ENCODE peak calls at places on chromosomes 1 and 21, in seven cellular contexts. One of them, this sample, is unnamed. For H3K9me3 and H3K36me3, the result is how much of the 10 kb centered on the place peaks cover.

GRCh38 chr1:245213066-245213465 is 58.3 kb downstream of the KIF26B start:
- DNase-seq in fibroblast of lung: no peak
- DNase-seq in BE2C: no peak
- DNase-seq in spleen: no peak
- DNase-seq in left ventricle myocardium inferior: no peak
- DNase-seq in PC-3: no peak
- DNase-seq in tibial nerve: no peak
- DNase-seq in this sample: no peak

GRCh38 chr1:228452194-228453021 is 34.8 kb upstream of the RNF187 start:
- DNase-seq in left ventricle myocardium inferior: no peak
- DNase-seq in fibroblast of lung: peak
- DNase-seq in BE2C: no peak
- DNase-seq in PC-3: no peak
- DNase-seq in spleen: no peak
- DNase-seq in tibial nerve: no peak
- DNase-seq in this sample: peak

GRCh38 chr1:20538760-20539551 is 13.4 kb upstream of the FAM43B start:
- DNase-seq in spleen: no peak
- DNase-seq in left ventricle myocardium inferior: no peak
- DNase-seq in BE2C: no peak
- DNase-seq in fibroblast of lung: no peak
- DNase-seq in tibial nerve: no peak
- DNase-seq in PC-3: peak
- DNase-seq in this sample: no peak

GRCh38 chr1:56200446-56200845 is 378.9 kb downstream of the PLPP3 start:
- DNase-seq in left ventricle myocardium inferior: no peak
- DNase-seq in tibial nerve: no peak
- DNase-seq in BE2C: peak
- DNase-seq in PC-3: peak
- DNase-seq in fibroblast of lung: no peak
- DNase-seq in spleen: no peak
- DNase-seq in this sample: peak

GRCh38 chr1:8706995-8707396 is 110.4 kb downstream of the RERE start:
- DNase-seq in tibial nerve: no peak
- DNase-seq in BE2C: peak
- DNase-seq in left ventricle myocardium inferior: no peak
- DNase-seq in fibroblast of lung: peak
- DNase-seq in PC-3: no peak
- DNase-seq in spleen: no peak
- DNase-seq in this sample: no peak

GRCh38 chr1:208628298-208628914 is 384.2 kb upstream of the PLXNA2 start:
- DNase-seq in fibroblast of lung: no peak
- DNase-seq in tibial nerve: no peak
- DNase-seq in BE2C: no peak
- DNase-seq in left ventricle myocardium inferior: no peak
- DNase-seq in spleen: no peak
- DNase-seq in PC-3: no peak
- DNase-seq in this sample: no peak

GRCh38 chr1:199495432-199495831 is 532.1 kb upstream of the NR5A2 start:
- DNase-seq in spleen: no peak
- DNase-seq in left ventricle myocardium inferior: no peak
- DNase-seq in tibial nerve: no peak
- DNase-seq in fibroblast of lung: no peak
- DNase-seq in BE2C: no peak
- DNase-seq in PC-3: no peak
- DNase-seq in this sample: no peak

GRCh38 chr1:112057736-112058135 is 68.3 kb upstream of the KCND3 start:
- DNase-seq in spleen: no peak
- DNase-seq in BE2C: no peak
- DNase-seq in PC-3: no peak
- DNase-seq in fibroblast of lung: no peak
- DNase-seq in left ventricle myocardium inferior: no peak
- DNase-seq in tibial nerve: no peak
- DNase-seq in this sample: no peak

GRCh38 chr1:32470991-32471694 is 6.3 kb downstream of the ZBTB8B start:
- DNase-seq in fibroblast of lung: no peak
- DNase-seq in BE2C: peak
- DNase-seq in left ventricle myocardium inferior: no peak
- DNase-seq in PC-3: no peak
- DNase-seq in tibial nerve: no peak
- DNase-seq in spleen: peak
- DNase-seq in this sample: peak

GRCh38 chr1:241622708-241623107 is 17.5 kb downstream of the CHML start:
- DNase-seq in spleen: no peak
- DNase-seq in BE2C: no peak
- DNase-seq in left ventricle myocardium inferior: no peak
- DNase-seq in fibroblast of lung: no peak
- DNase-seq in tibial nerve: no peak
- DNase-seq in PC-3: no peak
- DNase-seq in this sample: peak

GRCh38 chr1:95041491-95042165 is 31.1 kb downstream of the ALG14 start:
- DNase-seq in fibroblast of lung: peak
- DNase-seq in tibial nerve: peak
- DNase-seq in BE2C: peak
- DNase-seq in PC-3: peak
- DNase-seq in left ventricle myocardium inferior: peak
- DNase-seq in spleen: no peak
- DNase-seq in this sample: peak

GRCh38 chr1:177948336-177948972 is 21.4 kb downstream of the SEC16B start:
- DNase-seq in fibroblast of lung: peak
- DNase-seq in BE2C: peak
- DNase-seq in tibial nerve: peak
- DNase-seq in left ventricle myocardium inferior: peak
- DNase-seq in spleen: no peak
- DNase-seq in PC-3: peak
- DNase-seq in this sample: peak

GRCh38 chr21:37675202-37675801 is 241.0 kb downstream of the KCNJ6 start:
- DNase-seq in BE2C: peak
- DNase-seq in fibroblast of lung: peak
- DNase-seq in PC-3: peak
- DNase-seq in tibial nerve: peak
- DNase-seq in left ventricle myocardium inferior: peak
- DNase-seq in spleen: peak
- DNase-seq in this sample: peak

GRCh38 chr1:111937147-111937725 is 52.2 kb downstream of the KCND3 start:
- DNase-seq in PC-3: no peak
- DNase-seq in left ventricle myocardium inferior: no peak
- DNase-seq in tibial nerve: no peak
- DNase-seq in fibroblast of lung: no peak
- DNase-seq in spleen: no peak
- DNase-seq in BE2C: peak
- DNase-seq in this sample: peak

GRCh38 chr1:2812939-2813653 is 11.6 kb upstream of the TTC34 start:
- DNase-seq in BE2C: no peak
- DNase-seq in tibial nerve: no peak
- DNase-seq in fibroblast of lung: no peak
- DNase-seq in spleen: no peak
- DNase-seq in left ventricle myocardium inferior: no peak
- DNase-seq in PC-3: no peak
- DNase-seq in this sample: no peak

GRCh38 chr1:2810899-2811525 is 9.5 kb upstream of the TTC34 start:
- DNase-seq in tibial nerve: no peak
- DNase-seq in left ventricle myocardium inferior: no peak
- DNase-seq in BE2C: no peak
- DNase-seq in fibroblast of lung: no peak
- DNase-seq in spleen: no peak
- DNase-seq in PC-3: no peak
- DNase-seq in this sample: no peak

GRCh38 chr1:2811526-2811905 is 10.0 kb upstream of the TTC34 start:
- DNase-seq in spleen: no peak
- DNase-seq in BE2C: no peak
- DNase-seq in fibroblast of lung: no peak
- DNase-seq in PC-3: no peak
- DNase-seq in tibial nerve: no peak
- DNase-seq in left ventricle myocardium inferior: no peak
- DNase-seq in this sample: no peak

GRCh38 chr1:2810281-2810680 is 8.8 kb upstream of the TTC34 start:
- DNase-seq in PC-3: no peak
- DNase-seq in fibroblast of lung: no peak
- DNase-seq in spleen: no peak
- DNase-seq in tibial nerve: no peak
- DNase-seq in left ventricle myocardium inferior: no peak
- DNase-seq in BE2C: no peak
- DNase-seq in this sample: no peak

GRCh38 chr1:2812136-2812535 is 10.6 kb upstream of the TTC34 start:
- DNase-seq in left ventricle myocardium inferior: no peak
- DNase-seq in fibroblast of lung: no peak
- DNase-seq in PC-3: no peak
- DNase-seq in tibial nerve: no peak
- DNase-seq in spleen: no peak
- DNase-seq in BE2C: no peak
- DNase-seq in this sample: no peak
- H3K9me3 ChIP-seq in left ventricle myocardium inferior: under half
- H3K9me3 ChIP-seq in fibroblast of lung: under half
- H3K9me3 ChIP-seq in PC-3: under half
- H3K9me3 ChIP-seq in tibial nerve: under half
- H3K9me3 ChIP-seq in spleen: under half
- H3K9me3 ChIP-seq in BE2C: under half
- H3K9me3 ChIP-seq in this sample: under half

DNA sequence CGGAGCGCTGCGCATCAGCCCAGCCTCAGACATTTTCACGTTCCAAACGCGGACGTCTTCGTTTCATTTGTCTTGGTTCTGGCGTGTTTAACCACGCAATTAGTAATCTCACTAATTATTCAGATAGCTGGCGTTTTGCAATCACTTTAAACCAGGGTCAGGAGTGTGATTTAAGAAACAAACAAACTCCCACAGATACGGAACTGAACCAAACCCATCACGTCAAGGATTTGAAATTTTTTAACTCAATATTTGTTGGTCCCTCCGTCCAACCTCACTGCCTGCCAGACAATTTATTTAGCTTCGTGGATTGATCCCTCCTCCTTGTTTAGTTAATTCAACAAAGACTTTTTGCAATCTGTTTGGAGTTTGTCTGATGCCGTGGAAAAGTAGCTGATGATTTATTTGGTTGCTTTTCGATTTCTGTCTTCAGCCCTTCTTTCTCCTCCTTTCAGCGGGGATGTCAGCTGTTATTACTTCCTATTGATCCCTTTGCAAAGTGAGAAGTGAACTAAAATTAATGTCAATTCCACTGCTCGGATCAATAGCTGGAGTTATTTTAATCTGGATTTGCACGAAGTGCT is 4.1 kb downstream of the RNF220 start:
- DNase-seq in PC-3: no peak
- DNase-seq in tibial nerve: no peak
- DNase-seq in left ventricle myocardium inferior: no peak
- DNase-seq in fibroblast of lung: no peak
- DNase-seq in BE2C: no peak
- DNase-seq in spleen: no peak
- DNase-seq in this sample: no peak
- H3K4me3 ChIP-seq in PC-3: peak
- H3K4me3 ChIP-seq in tibial nerve: peak
- H3K4me3 ChIP-seq in left ventricle myocardium inferior: peak
- H3K4me3 ChIP-seq in fibroblast of lung: no peak
- H3K4me3 ChIP-seq in BE2C: no peak
- H3K4me3 ChIP-seq in spleen: no peak
- H3K4me3 ChIP-seq in this sample: no peak

DNA sequence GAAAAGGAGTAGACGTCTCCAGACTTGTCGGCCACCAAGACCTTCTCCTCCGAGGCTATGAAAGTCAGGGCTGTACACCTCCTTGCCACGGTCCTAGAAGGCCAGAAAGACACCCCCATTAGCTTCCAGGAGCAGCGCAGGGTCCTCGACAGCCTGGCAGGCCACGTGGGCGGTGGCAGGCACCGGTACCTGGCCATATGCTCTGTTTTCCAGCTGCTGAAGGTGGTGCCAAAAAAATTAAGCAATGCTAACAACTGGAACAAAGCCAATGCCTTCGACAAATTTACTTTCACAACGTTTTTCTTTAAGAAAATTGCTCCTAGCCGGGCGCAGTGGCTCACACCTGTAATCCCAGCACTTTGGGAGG is 15.9 kb downstream of the WDR4 start:
- DNase-seq in spleen: no peak
- DNase-seq in BE2C: no peak
- DNase-seq in tibial nerve: no peak
- DNase-seq in fibroblast of lung: no peak
- DNase-seq in left ventricle myocardium inferior: no peak
- DNase-seq in PC-3: no peak
- DNase-seq in this sample: no peak
- H3K36me3 ChIP-seq in spleen: under half
- H3K36me3 ChIP-seq in BE2C: half or more
- H3K36me3 ChIP-seq in tibial nerve: under half
- H3K36me3 ChIP-seq in fibroblast of lung: under half
- H3K36me3 ChIP-seq in left ventricle myocardium inferior: under half
- H3K36me3 ChIP-seq in PC-3: half or more
- H3K36me3 ChIP-seq in this sample: half or more

GRCh38 chr1:2903226-2903625 is 101.7 kb upstream of the TTC34 start:
- DNase-seq in tibial nerve: no peak
- DNase-seq in BE2C: no peak
- DNase-seq in left ventricle myocardium inferior: no peak
- DNase-seq in fibroblast of lung: no peak
- DNase-seq in PC-3: no peak
- DNase-seq in spleen: no peak
- DNase-seq in this sample: no peak
- H3K9me3 ChIP-seq in tibial nerve: under half
- H3K9me3 ChIP-seq in BE2C: under half
- H3K9me3 ChIP-seq in left ventricle myocardium inferior: under half
- H3K9me3 ChIP-seq in fibroblast of lung: under half
- H3K9me3 ChIP-seq in PC-3: under half
- H3K9me3 ChIP-seq in spleen: under half
- H3K9me3 ChIP-seq in this sample: under half

GRCh38 chr1:203009185-203009584 is 2.0 kb downstream of the TMEM183A start:
- DNase-seq in tibial nerve: no peak
- DNase-seq in fibroblast of lung: no peak
- DNase-seq in spleen: no peak
- DNase-seq in BE2C: no peak
- DNase-seq in PC-3: no peak
- DNase-seq in left ventricle myocardium inferior: no peak
- DNase-seq in this sample: no peak
- H3K4me3 ChIP-seq in tibial nerve: no peak
- H3K4me3 ChIP-seq in fibroblast of lung: no peak
- H3K4me3 ChIP-seq in spleen: no peak
- H3K4me3 ChIP-seq in BE2C: no peak
- H3K4me3 ChIP-seq in PC-3: peak
- H3K4me3 ChIP-seq in left ventricle myocardium inferior: no peak
- H3K4me3 ChIP-seq in this sample: no peak

This sample was measured in MG63.